ENCODE peak calls at places on chromosomes 13 and 19, in six cellular contexts. V is effector memory CD8-positive, alpha-beta T cell; X is HuH-7.5; S is LHCN-M2; D is IMR-90; T is glutamatergic neuron. F is an unnamed sample.

GRCh38 chr19:43470288-43470687 is 4.9 kb upstream of the LYPD3 start:
- DNase-seq in S (no peak), D (peak), V (no peak), T (no peak), X (no peak), F (peak)

GRCh38 chr19:10922638-10923014 is 5.8 kb downstream of the YIPF2 start:
- DNase-seq in D (no peak), X (no peak), V (no peak), S (no peak), T (no peak), F (no peak)

GRCh38 chr19:40281381-40282208 is 3.5 kb downstream of the AKT2 start:
- DNase-seq in X (no peak), T (no peak), D (no peak), S (no peak), V (no peak), F (no peak)

GRCh38 chr13:80716610-80717081 is 375.7 kb upstream of the SPRY2 start:
- DNase-seq in V (no peak), D (no peak), X (peak), S (peak), T (peak), F (no peak)

GRCh38 chr19:45887311-45887710 is 1.4 kb upstream of the IRF2BP1 start:
- DNase-seq in S (no peak), X (no peak), T (no peak), D (no peak), V (no peak), F (no peak)

GRCh38 chr13:48643159-48643558 is 10.6 kb upstream of the CYSLTR2 start:
- DNase-seq in T (no peak), D (no peak), S (no peak), V (no peak), X (no peak), F (no peak)

GRCh38 chr13:112182831-112183543 is 116.0 kb downstream of the SOX1 start:
- DNase-seq in X (no peak), S (no peak), D (no peak), V (no peak), T (peak), F (no peak)

GRCh38 chr13:40113644-40114304 is 458.3 kb downstream of the COG6 start:
- DNase-seq in S (peak), X (no peak), V (no peak), T (no peak), D (no peak), F (no peak)

GRCh38 chr13:114148521-114148855 is 16.1 kb upstream of the RASA3 start:
- DNase-seq in D (no peak), T (no peak), X (no peak), S (no peak), V (peak), F (no peak)

GRCh38 chr19:4597278-4597974 is 37.9 kb upstream of the SEMA6B start:
- DNase-seq in S (peak), X (no peak), V (no peak), T (peak), D (no peak), F (no peak)

GRCh38 chr19:18098891-18099622 is 1.5 kb downstream of the MAST3 start:
- DNase-seq in V (peak), X (no peak), T (no peak), D (no peak), S (no peak), F (no peak)

GRCh38 chr19:49664171-49665070 is 1.2 kb downstream of the IRF3 start:
- DNase-seq in D (peak), T (peak), V (peak), S (peak), X (peak), F (peak)

GRCh38 chr19:55284405-55285058 is 735 bp downstream of the BRSK1 start:
- DNase-seq in V (no peak), T (peak), X (no peak), S (no peak), D (no peak), F (no peak)

GRCh38 chr19:51081476-51081875 is 1.2 kb downstream of the KLK14 start:
- DNase-seq in V (no peak), D (no peak), T (no peak), X (no peak), S (no peak), F (no peak)

GRCh38 chr19:16133818-16134217 is 9.7 kb upstream of the HSH2D start:
- DNase-seq in S (no peak), T (no peak), D (no peak), X (no peak), V (no peak), F (no peak)

GRCh38 chr13:79679334-79679733 is 198.4 kb downstream of the NDFIP2 start:
- DNase-seq in X (peak), D (peak), T (peak), S (peak), V (peak), F (peak)

GRCh38 chr19:39645800-39646411 is 9.8 kb upstream of the LGALS16 start:
- DNase-seq in V (no peak), X (no peak), S (peak), D (peak), T (no peak), F (no peak)

GRCh38 chr13:69935043-69935442 is 172.6 kb upstream of the ATXN8OS start:
- DNase-seq in V (no peak), S (no peak), D (no peak), T (no peak), X (no peak), F (peak)

GRCh38 chr13:75485286-75486062 is 3.5 kb upstream of the TBC1D4 start:
- DNase-seq in D (peak), T (no peak), X (no peak), S (peak), V (no peak), F (peak)

GRCh38 chr19:12628040-12629022 is 17.6 kb downstream of the ZNF791 start:
- DNase-seq in S (peak), T (no peak), X (no peak), V (no peak), D (peak), F (no peak)

GRCh38 chr19:30105723-30106122 is 163.7 kb downstream of the URI1 start:
- DNase-seq in X (no peak), S (no peak), V (no peak), T (no peak), D (no peak), F (no peak)

GRCh38 chr13:108003626-108004025 is 211.7 kb downstream of the LIG4 start:
- DNase-seq in V (no peak), S (no peak), D (no peak), T (no peak), X (no peak), F (peak)

GRCh38 chr13:73717632-73718031 is 416.6 kb downstream of the KLF12 start:
- DNase-seq in V (no peak), S (peak), T (no peak), X (no peak), D (peak), F (peak)

GRCh38 chr13:65597839-65598818 is 1632.0 kb downstream of the PCDH9 start:
- DNase-seq in D (peak), T (no peak), S (peak), V (no peak), X (no peak), F (no peak)

GRCh38 chr13:23433171-23434153 is at the start of gene SACS:
- DNase-seq in T (peak), V (no peak), S (peak), X (no peak), D (peak), F (peak)

GRCh38 chr19:16660763-16661479 is at the start of gene TMEM38A:
- DNase-seq in D (no peak), V (peak), S (peak), T (peak), X (peak), F (no peak)

GRCh38 chr13:60121288-60121687 is 42.4 kb downstream of the DIAPH3 start:
- DNase-seq in V (no peak), T (no peak), D (no peak), X (no peak), S (no peak), F (no peak)

GRCh38 chr13:28503182-28503980 is 8.5 kb upstream of the FLT1 start:
- DNase-seq in V (no peak), X (no peak), D (peak), S (no peak), T (no peak), F (no peak)

GRCh38 chr13:102626928-102627327 is 30.1 kb downstream of the TPP2 start:
- DNase-seq in T (no peak), D (no peak), X (no peak), V (no peak), S (no peak), F (no peak)

GRCh38 chr19:40639638-40639982 is 38.4 kb downstream of the LTBP4 start:
- DNase-seq in T (no peak), S (no peak), V (no peak), D (no peak), X (no peak), F (no peak)

GRCh38 chr19:2089001-2089711 is 7.0 kb downstream of the MOB3A start:
- DNase-seq in S (no peak), X (no peak), V (no peak), T (no peak), D (peak), F (peak)

GRCh38 chr19:20423381-20424207 is 142.0 kb downstream of the ZNF737 start:
- DNase-seq in D (peak), X (no peak), T (peak), V (peak), S (peak), F (no peak)

GRCh38 chr13:34620073-34620858 is 321.8 kb upstream of the NBEA start:
- DNase-seq in D (no peak), V (no peak), S (no peak), T (no peak), X (no peak), F (no peak)

GRCh38 chr19:55228015-55228391 is 560 bp downstream of the TMEM86B start:
- DNase-seq in D (no peak), V (no peak), S (no peak), X (no peak), T (no peak), F (no peak)

GRCh38 chr13:34258646-34259386 is 440.9 kb downstream of the RFC3 start:
- DNase-seq in D (no peak), T (no peak), V (no peak), X (no peak), S (peak), F (no peak)

F was measured in HT1080.